ENCODE peak calls at places on chromosomes 13 and 19, in nine cellular contexts. One of them, this sample, is unnamed.

GRCh38 chr13:66489586-66489985 is 740.5 kb downstream of the PCDH9 start:
- DNase-seq in transverse colon: no peak
- DNase-seq in SK-N-SH: no peak
- DNase-seq in HL-60: no peak
- DNase-seq in Panc1: no peak
- DNase-seq in spleen: no peak
- DNase-seq in GM23338: no peak
- DNase-seq in suprapubic skin: no peak
- DNase-seq in stomach: no peak
- DNase-seq in this sample: no peak

GRCh38 chr13:49711218-49711863 is 20.1 kb upstream of the EBPL start:
- DNase-seq in HL-60: no peak
- DNase-seq in suprapubic skin: no peak
- DNase-seq in SK-N-SH: no peak
- DNase-seq in Panc1: no peak
- DNase-seq in stomach: no peak
- DNase-seq in transverse colon: no peak
- DNase-seq in spleen: no peak
- DNase-seq in GM23338: no peak
- DNase-seq in this sample: no peak

GRCh38 chr13:80359459-80360297 is 18.8 kb upstream of the SPRY2 start:
- DNase-seq in stomach: no peak
- DNase-seq in HL-60: no peak
- DNase-seq in GM23338: peak
- DNase-seq in spleen: no peak
- DNase-seq in Panc1: no peak
- DNase-seq in suprapubic skin: no peak
- DNase-seq in transverse colon: no peak
- DNase-seq in SK-N-SH: no peak
- DNase-seq in this sample: no peak

GRCh38 chr13:45331981-45332830 is 8.8 kb downstream of the TPT1 start:
- DNase-seq in SK-N-SH: no peak
- DNase-seq in GM23338: no peak
- DNase-seq in suprapubic skin: no peak
- DNase-seq in transverse colon: no peak
- DNase-seq in HL-60: peak
- DNase-seq in spleen: no peak
- DNase-seq in stomach: no peak
- DNase-seq in Panc1: no peak
- DNase-seq in this sample: no peak

GRCh38 chr19:15717781-15718180 is 10.0 kb upstream of the OR10H2 start:
- DNase-seq in HL-60: no peak
- DNase-seq in spleen: no peak
- DNase-seq in Panc1: no peak
- DNase-seq in suprapubic skin: no peak
- DNase-seq in SK-N-SH: no peak
- DNase-seq in transverse colon: no peak
- DNase-seq in GM23338: no peak
- DNase-seq in stomach: no peak
- DNase-seq in this sample: no peak

GRCh38 chr19:45739498-45740439 is 6.5 kb downstream of the MEIOSIN start:
- DNase-seq in HL-60: peak
- DNase-seq in spleen: no peak
- DNase-seq in suprapubic skin: no peak
- DNase-seq in transverse colon: no peak
- DNase-seq in Panc1: no peak
- DNase-seq in GM23338: no peak
- DNase-seq in stomach: no peak
- DNase-seq in SK-N-SH: no peak
- DNase-seq in this sample: no peak

GRCh38 chr13:30044932-30045331 is 194.5 kb upstream of the UBL3 start:
- DNase-seq in GM23338: no peak
- DNase-seq in HL-60: no peak
- DNase-seq in spleen: no peak
- DNase-seq in SK-N-SH: no peak
- DNase-seq in Panc1: no peak
- DNase-seq in stomach: no peak
- DNase-seq in suprapubic skin: no peak
- DNase-seq in transverse colon: no peak
- DNase-seq in this sample: no peak

GRCh38 chr13:33347866-33348265 is 62.3 kb upstream of the STARD13 start:
- DNase-seq in HL-60: no peak
- DNase-seq in transverse colon: no peak
- DNase-seq in SK-N-SH: no peak
- DNase-seq in GM23338: no peak
- DNase-seq in stomach: no peak
- DNase-seq in Panc1: no peak
- DNase-seq in spleen: no peak
- DNase-seq in suprapubic skin: no peak
- DNase-seq in this sample: no peak

GRCh38 chr19:35671818-35672217 is 5.5 kb downstream of the UPK1A start:
- DNase-seq in spleen: no peak
- DNase-seq in transverse colon: no peak
- DNase-seq in stomach: no peak
- DNase-seq in HL-60: no peak
- DNase-seq in suprapubic skin: no peak
- DNase-seq in GM23338: no peak
- DNase-seq in Panc1: no peak
- DNase-seq in SK-N-SH: no peak
- DNase-seq in this sample: no peak

GRCh38 chr19:4069331-4069959 is 2.7 kb upstream of the ZBTB7A start:
- DNase-seq in spleen: peak
- DNase-seq in SK-N-SH: no peak
- DNase-seq in transverse colon: peak
- DNase-seq in Panc1: no peak
- DNase-seq in stomach: no peak
- DNase-seq in GM23338: peak
- DNase-seq in suprapubic skin: no peak
- DNase-seq in HL-60: peak
- DNase-seq in this sample: no peak

GRCh38 chr13:104171132-104171531 is 1104.9 kb upstream of the SLC10A2 start:
- DNase-seq in transverse colon: no peak
- DNase-seq in SK-N-SH: no peak
- DNase-seq in stomach: no peak
- DNase-seq in Panc1: no peak
- DNase-seq in suprapubic skin: no peak
- DNase-seq in GM23338: no peak
- DNase-seq in HL-60: no peak
- DNase-seq in spleen: no peak
- DNase-seq in this sample: peak

GRCh38 chr19:12544401-12544876 is 6.8 kb downstream of the ZNF564 start:
- DNase-seq in transverse colon: no peak
- DNase-seq in stomach: no peak
- DNase-seq in GM23338: no peak
- DNase-seq in HL-60: no peak
- DNase-seq in suprapubic skin: no peak
- DNase-seq in Panc1: no peak
- DNase-seq in spleen: no peak
- DNase-seq in SK-N-SH: no peak
- DNase-seq in this sample: no peak

GRCh38 chr19:16801599-16801998 is 27.6 kb upstream of the SIN3B start:
- DNase-seq in transverse colon: no peak
- DNase-seq in SK-N-SH: no peak
- DNase-seq in suprapubic skin: no peak
- DNase-seq in stomach: no peak
- DNase-seq in HL-60: no peak
- DNase-seq in spleen: no peak
- DNase-seq in GM23338: no peak
- DNase-seq in Panc1: no peak
- DNase-seq in this sample: no peak

GRCh38 chr13:81565849-81566248 is 1224.9 kb upstream of the SPRY2 start:
- DNase-seq in Panc1: no peak
- DNase-seq in suprapubic skin: no peak
- DNase-seq in stomach: no peak
- DNase-seq in transverse colon: no peak
- DNase-seq in HL-60: no peak
- DNase-seq in SK-N-SH: no peak
- DNase-seq in spleen: no peak
- DNase-seq in GM23338: no peak
- DNase-seq in this sample: no peak

GRCh38 chr19:47469719-47470118 is 2.0 kb downstream of the SLC8A2 start:
- DNase-seq in spleen: no peak
- DNase-seq in suprapubic skin: no peak
- DNase-seq in stomach: no peak
- DNase-seq in Panc1: no peak
- DNase-seq in transverse colon: no peak
- DNase-seq in SK-N-SH: no peak
- DNase-seq in HL-60: no peak
- DNase-seq in GM23338: no peak
- DNase-seq in this sample: no peak

GRCh38 chr19:47511681-47512080 is 3.2 kb downstream of the NAPA start:
- DNase-seq in HL-60: no peak
- DNase-seq in SK-N-SH: no peak
- DNase-seq in stomach: no peak
- DNase-seq in spleen: no peak
- DNase-seq in GM23338: no peak
- DNase-seq in suprapubic skin: no peak
- DNase-seq in Panc1: no peak
- DNase-seq in transverse colon: no peak
- DNase-seq in this sample: no peak

GRCh38 chr19:41226874-41227390 is 7.9 kb downstream of the AXL start:
- DNase-seq in stomach: no peak
- DNase-seq in GM23338: no peak
- DNase-seq in transverse colon: no peak
- DNase-seq in HL-60: no peak
- DNase-seq in Panc1: no peak
- DNase-seq in SK-N-SH: no peak
- DNase-seq in spleen: no peak
- DNase-seq in suprapubic skin: no peak
- DNase-seq in this sample: no peak

GRCh38 chr19:45852941-45853340 is 10.0 kb downstream of the SYMPK start:
- DNase-seq in Panc1: no peak
- DNase-seq in stomach: no peak
- DNase-seq in GM23338: no peak
- DNase-seq in spleen: peak
- DNase-seq in SK-N-SH: no peak
- DNase-seq in HL-60: no peak
- DNase-seq in suprapubic skin: no peak
- DNase-seq in transverse colon: no peak
- DNase-seq in this sample: no peak

GRCh38 chr19:1839658-1840540 is 8.4 kb downstream of the REXO1 start:
- DNase-seq in SK-N-SH: no peak
- DNase-seq in Panc1: no peak
- DNase-seq in suprapubic skin: no peak
- DNase-seq in HL-60: peak
- DNase-seq in spleen: no peak
- DNase-seq in stomach: no peak
- DNase-seq in GM23338: no peak
- DNase-seq in transverse colon: peak
- DNase-seq in this sample: no peak
- H3K27ac ChIP-seq in SK-N-SH: no peak
- H3K27ac ChIP-seq in Panc1: no peak
- H3K27ac ChIP-seq in suprapubic skin: no peak
- H3K27ac ChIP-seq in HL-60: no peak
- H3K27ac ChIP-seq in spleen: peak
- H3K27ac ChIP-seq in stomach: no peak
- H3K27ac ChIP-seq in GM23338: no peak
- H3K27ac ChIP-seq in transverse colon: peak
- H3K27ac ChIP-seq in this sample: no peak

DNA sequence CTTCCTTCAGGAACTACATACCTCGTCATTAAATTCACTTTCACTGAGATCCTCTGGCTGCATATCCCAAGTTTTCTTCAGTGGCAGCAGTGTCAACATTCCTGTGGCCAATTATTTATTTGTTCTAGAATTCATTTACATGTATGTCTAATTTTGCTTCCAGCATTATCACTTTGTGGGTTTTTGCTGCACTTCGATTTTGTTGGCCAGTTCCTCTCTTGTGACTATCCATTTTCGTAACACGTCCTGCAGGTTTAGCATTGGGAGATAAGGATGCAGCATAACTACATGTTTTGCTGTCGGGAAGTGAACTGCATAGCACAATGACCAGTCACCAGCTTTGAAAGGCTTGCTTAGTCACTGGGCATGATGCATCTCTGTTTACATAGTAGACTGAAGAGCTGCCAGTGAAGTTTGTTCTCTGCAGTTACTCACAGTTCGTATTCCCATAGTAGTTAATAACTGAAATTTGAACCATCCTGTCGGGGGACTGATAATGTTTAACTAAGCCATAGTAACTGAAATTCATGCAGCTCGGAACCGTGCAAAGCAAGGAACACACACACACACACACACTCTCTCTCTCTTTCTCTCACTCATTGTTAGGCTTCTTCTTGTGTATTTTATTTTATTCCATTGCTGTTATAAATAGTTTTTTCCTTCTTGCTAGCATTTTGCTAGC is 28.3 kb downstream of the ZNF507 start:
- DNase-seq in Panc1: peak
- DNase-seq in stomach: peak
- DNase-seq in HL-60: no peak
- DNase-seq in transverse colon: peak
- DNase-seq in suprapubic skin: no peak
- DNase-seq in SK-N-SH: no peak
- DNase-seq in GM23338: no peak
- DNase-seq in spleen: no peak
- DNase-seq in this sample: peak
- TF ChIP-seq POLR2AphosphoS5 in Panc1: peak
- TF ChIP-seq POLR2AphosphoS5 in stomach: peak
- TF ChIP-seq POLR2AphosphoS5 in HL-60: no peak
- TF ChIP-seq POLR2AphosphoS5 in transverse colon: peak
- TF ChIP-seq POLR2AphosphoS5 in suprapubic skin: peak
- TF ChIP-seq POLR2AphosphoS5 in SK-N-SH: peak
- TF ChIP-seq POLR2AphosphoS5 in GM23338: no peak
- TF ChIP-seq POLR2AphosphoS5 in spleen: no peak
- TF ChIP-seq POLR2AphosphoS5 in this sample: peak

DNA sequence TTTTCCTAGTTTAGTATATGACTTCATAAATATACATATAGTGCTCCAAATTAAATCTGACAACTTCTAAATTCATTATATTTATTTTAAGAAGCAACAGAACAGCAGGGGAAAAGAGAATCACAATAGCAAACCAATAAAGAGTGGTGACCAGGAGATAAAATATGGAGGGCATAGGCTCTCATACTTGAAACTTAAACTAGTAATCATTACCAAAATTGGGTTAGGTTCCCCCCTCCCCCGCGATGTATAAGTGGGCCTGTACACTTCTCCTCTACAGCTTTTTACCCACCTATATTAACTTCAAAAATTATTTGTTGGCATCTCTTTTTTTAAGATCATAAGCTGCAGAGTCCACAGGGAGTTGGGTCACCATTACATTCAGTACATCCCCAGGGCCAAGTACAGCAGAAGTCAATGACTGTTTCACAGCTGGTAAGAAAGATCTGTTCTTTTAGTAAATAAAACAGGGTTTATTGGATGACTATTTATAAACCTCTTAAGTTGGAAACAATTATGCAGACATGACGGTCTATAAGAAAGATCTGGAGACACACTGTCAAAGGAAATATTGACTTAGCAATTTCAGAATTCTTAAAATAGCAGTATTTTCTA is 29.4 kb downstream of the KLF12 start:
- DNase-seq in spleen: no peak
- DNase-seq in SK-N-SH: no peak
- DNase-seq in Panc1: no peak
- DNase-seq in HL-60: no peak
- DNase-seq in stomach: no peak
- DNase-seq in GM23338: no peak
- DNase-seq in transverse colon: no peak
- DNase-seq in suprapubic skin: no peak
- DNase-seq in this sample: no peak
- H3K27ac ChIP-seq in spleen: no peak
- H3K27ac ChIP-seq in SK-N-SH: no peak
- H3K27ac ChIP-seq in Panc1: no peak
- H3K27ac ChIP-seq in HL-60: no peak
- H3K27ac ChIP-seq in stomach: no peak
- H3K27ac ChIP-seq in GM23338: no peak
- H3K27ac ChIP-seq in transverse colon: no peak
- H3K27ac ChIP-seq in suprapubic skin: no peak
- H3K27ac ChIP-seq in this sample: no peak

GRCh38 chr13:101706651-101707050 is 254.2 kb downstream of the ITGBL1 start:
- DNase-seq in GM23338: no peak
- DNase-seq in HL-60: peak
- DNase-seq in SK-N-SH: no peak
- DNase-seq in spleen: no peak
- DNase-seq in transverse colon: peak
- DNase-seq in stomach: no peak
- DNase-seq in Panc1: no peak
- DNase-seq in suprapubic skin: no peak
- DNase-seq in this sample: no peak
- TF ChIP-seq POLR2AphosphoS5 in GM23338: no peak
- TF ChIP-seq POLR2AphosphoS5 in HL-60: peak
- TF ChIP-seq POLR2AphosphoS5 in SK-N-SH: no peak
- TF ChIP-seq POLR2AphosphoS5 in spleen: no peak
- TF ChIP-seq POLR2AphosphoS5 in transverse colon: no peak
- TF ChIP-seq POLR2AphosphoS5 in stomach: no peak
- TF ChIP-seq POLR2AphosphoS5 in Panc1: no peak
- TF ChIP-seq POLR2AphosphoS5 in suprapubic skin: peak
- TF ChIP-seq POLR2AphosphoS5 in this sample: no peak

This sample was measured in prostate gland.